ENCODE peak calls at places on chromosome 18, in nine cellular contexts. O is heart right ventricle; I is stimulated activated CD8-positive, alpha-beta memory T cell treated with anti-CD3 and anti-CD28 coated beads, Interleukin-7, amount 100 ng/mL, for 24 hours; D is activated T-helper 1 cell treated with anti-CD3 and anti-CD28 coated beads, Interleukin-2, amount 50 U/mL, for 16 hours; Q is skeletal muscle cell; X is GM13977; R is hypothalamus; M is NCI-H510A; Z is stimulated activated naive B cell treated with anti-CD40 and anti-IgM and Interleukin-4, amounts not matched to agents 10 μg/mL and 1 μg/mL and 100 μg/mL, for 72 hours. U is an unnamed sample.

GRCh38 chr18:52569492-52569891 is 229.5 kb downstream of the DCC start:
- DNase-seq in M (no peak), O (no peak), Z (no peak), D (no peak), X (no peak), I (no peak), Q (no peak), R (no peak), U (no peak)

GRCh38 chr18:64720781-64721464 is 572.0 kb upstream of the LINC00305 start:
- DNase-seq in M (peak), Z (no peak), D (no peak), Q (no peak), X (no peak), I (no peak), O (no peak), R (no peak), U (no peak)

GRCh38 chr18:21678897-21679296 is 25.7 kb downstream of the ABHD3 start:
- DNase-seq in X (no peak), Q (no peak), D (no peak), R (no peak), M (no peak), O (no peak), Z (no peak), I (no peak), U (no peak)

GRCh38 chr18:33596178-33596854 is 18.3 kb downstream of the ASXL3 start:
- DNase-seq in R (no peak), I (no peak), Z (no peak), X (no peak), M (no peak), D (no peak), Q (peak), O (no peak), U (no peak)

GRCh38 chr18:58552057-58552461 is 76.8 kb downstream of the ALPK2 start:
- DNase-seq in Z (peak), X (peak), O (no peak), I (no peak), Q (no peak), R (no peak), M (no peak), D (peak), U (peak)

GRCh38 chr18:61998957-61999356 is 106.2 kb upstream of the RNF152 start:
- DNase-seq in Z (no peak), O (no peak), I (no peak), R (no peak), M (no peak), D (no peak), Q (peak), X (no peak), U (no peak)

GRCh38 chr18:43563780-43564179 is 286.5 kb upstream of the SYT4 start:
- DNase-seq in I (no peak), D (no peak), Q (peak), O (no peak), M (no peak), R (no peak), Z (no peak), X (peak), U (no peak)

GRCh38 chr18:2881088-2881487 is 34.3 kb downstream of the EMILIN2 start:
- DNase-seq in Z (no peak), D (no peak), Q (no peak), X (no peak), O (no peak), R (no peak), M (no peak), I (no peak), U (no peak)

GRCh38 chr18:47143153-47143552 is 7.1 kb downstream of the HDHD2 start:
- DNase-seq in M (no peak), D (no peak), R (no peak), X (no peak), Z (no peak), O (no peak), I (no peak), Q (no peak), U (no peak)

GRCh38 chr18:32730620-32731021 is 42.2 kb downstream of the KLHL14 start:
- DNase-seq in X (peak), Z (no peak), I (no peak), O (no peak), D (no peak), Q (no peak), R (no peak), M (peak), U (peak)

GRCh38 chr18:56501896-56502295 is 136.5 kb downstream of the TXNL1 start:
- DNase-seq in Q (peak), M (no peak), X (no peak), I (no peak), Z (no peak), O (no peak), R (no peak), D (no peak), U (no peak)

GRCh38 chr18:34771958-34772357 is 61.9 kb downstream of the DTNA start:
- DNase-seq in M (no peak), D (no peak), Q (no peak), O (no peak), I (no peak), Z (no peak), X (no peak), R (no peak), U (no peak)

GRCh38 chr18:2655153-2655953 is at the start of gene SMCHD1:
- DNase-seq in R (peak), M (peak), X (peak), O (peak), I (peak), Z (peak), D (peak), Q (peak), U (peak)

GRCh38 chr18:23181547-23181946 is 46.3 kb downstream of the CABLES1 start:
- DNase-seq in Z (no peak), R (no peak), M (no peak), X (no peak), Q (no peak), D (no peak), O (no peak), I (no peak), U (no peak)

GRCh38 chr18:46338213-46338612 is 234.0 kb downstream of the HAUS1 start:
- DNase-seq in D (no peak), I (no peak), O (no peak), Z (no peak), X (no peak), R (no peak), Q (no peak), M (no peak), U (no peak)

GRCh38 chr18:38575648-38576047 is 1010.0 kb upstream of the CELF4 start:
- DNase-seq in Z (no peak), R (no peak), Q (no peak), X (no peak), O (no peak), M (no peak), I (no peak), D (no peak), U (no peak)

GRCh38 chr18:55179460-55180195 is 220.4 kb upstream of the CCDC68 start:
- DNase-seq in D (no peak), O (no peak), Z (no peak), X (no peak), Q (no peak), M (no peak), I (no peak), R (no peak), U (no peak)

GRCh38 chr18:8707946-8708345 is 2.6 kb downstream of the MTCL1 start:
- DNase-seq in X (no peak), D (no peak), R (no peak), Z (no peak), M (no peak), I (no peak), O (no peak), Q (no peak), U (no peak)

GRCh38 chr18:79588636-79589481 is 90.7 kb upstream of the CTDP1 start:
- DNase-seq in R (no peak), D (no peak), M (no peak), Z (no peak), I (no peak), X (no peak), O (peak), Q (peak), U (no peak)

GRCh38 chr18:14925281-14925709 is 177.3 kb downstream of the ANKRD30B start:
- DNase-seq in Q (no peak), I (no peak), R (no peak), O (no peak), D (no peak), Z (no peak), X (no peak), M (no peak), U (no peak)

GRCh38 chr18:2237706-2238105 is 333.6 kb downstream of the METTL4 start:
- DNase-seq in Z (no peak), R (no peak), X (no peak), I (no peak), O (no peak), Q (no peak), D (no peak), M (no peak), U (no peak)

GRCh38 chr18:55048892-55049291 is 89.6 kb upstream of the CCDC68 start:
- DNase-seq in O (no peak), Q (no peak), I (no peak), Z (no peak), D (no peak), M (no peak), R (no peak), X (no peak), U (no peak)

GRCh38 chr18:44804033-44804432 is 123.3 kb downstream of the SETBP1 start:
- DNase-seq in Q (no peak), D (no peak), R (no peak), I (no peak), M (no peak), O (no peak), Z (no peak), X (no peak), U (no peak)

GRCh38 chr18:5543854-5544389 is at the start of gene EPB41L3:
- DNase-seq in M (peak), I (no peak), O (peak), Q (no peak), Z (no peak), X (no peak), D (no peak), R (no peak), U (no peak)

GRCh38 chr18:28175930-28176673 is 828 bp downstream of the CDH2 start:
- DNase-seq in Q (no peak), M (peak), Z (no peak), R (peak), O (peak), D (no peak), I (no peak), X (peak), U (no peak)

GRCh38 chr18:29164020-29164706 is 987.2 kb upstream of the CDH2 start:
- DNase-seq in M (no peak), R (no peak), X (no peak), Q (peak), Z (no peak), I (no peak), D (no peak), O (no peak), U (no peak)

GRCh38 chr18:54845788-54846187 is 17.5 kb downstream of the RAB27B start:
- DNase-seq in O (no peak), Q (no peak), M (no peak), Z (no peak), X (no peak), I (no peak), R (no peak), D (no peak), U (no peak)

GRCh38 chr18:54948350-54948837 is 10.9 kb downstream of the CCDC68 start:
- DNase-seq in Q (no peak), I (no peak), M (peak), O (no peak), Z (no peak), D (no peak), R (no peak), X (no peak), U (no peak)

GRCh38 chr18:23689031-23689615 is at the start of gene LAMA3:
- DNase-seq in Z (no peak), I (no peak), R (no peak), M (peak), O (peak), Q (no peak), X (peak), D (no peak), U (peak)